ENCODE peak calls at places on chromosomes 13 and 19, in four cellular contexts. O is Peyer's patch, U is breast epithelium, D is uterus. S is an unnamed sample.

GRCh38 chr13:93765056-93765455 is 538.4 kb downstream of the GPC6 start:
- DNase-seq in U (no peak), D (no peak), O (no peak), S (no peak)

GRCh38 chr13:94972262-94972661 is 259.9 kb upstream of the SOX21 start:
- DNase-seq in O (no peak), U (no peak), D (no peak), S (no peak)

GRCh38 chr19:2050349-2050990 is 574 bp downstream of the MKNK2 start:
- DNase-seq in O (no peak), U (no peak), D (no peak), S (no peak)

GRCh38 chr13:111202745-111203144 is 87.6 kb downstream of the ARHGEF7 start:
- DNase-seq in D (no peak), U (no peak), O (no peak), S (peak)

GRCh38 chr19:46648070-46648960 is 12.3 kb upstream of the GNG8 start:
- DNase-seq in D (no peak), O (no peak), U (no peak), S (no peak)

GRCh38 chr19:46872967-46873366 is 12.2 kb downstream of the ARHGAP35 start:
- DNase-seq in O (peak), U (no peak), D (no peak), S (no peak)

GRCh38 chr13:111283991-111284390 is 36.5 kb upstream of the TEX29 start:
- DNase-seq in D (no peak), U (no peak), O (no peak), S (no peak)

GRCh38 chr13:43229506-43229905 is 206.1 kb downstream of the DNAJC15 start:
- DNase-seq in O (no peak), D (no peak), U (no peak), S (no peak)

GRCh38 chr13:30971575-30971974 is 39.1 kb downstream of the TEX26 start:
- DNase-seq in O (no peak), U (no peak), D (no peak), S (no peak)

GRCh38 chr13:101346161-101346560 is 70.1 kb downstream of the NALCN start:
- DNase-seq in D (no peak), O (no peak), U (no peak), S (no peak)

GRCh38 chr13:20294497-20294896 is 62.4 kb upstream of the GJB6 start:
- DNase-seq in U (no peak), D (no peak), O (no peak), S (no peak)

GRCh38 chr19:43562211-43562697 is 13.1 kb downstream of the XRCC1 start:
- DNase-seq in D (no peak), O (no peak), U (no peak), S (no peak)

GRCh38 chr19:17996826-17997316 is 11.1 kb upstream of the ARRDC2 start:
- DNase-seq in O (peak), U (peak), D (peak), S (peak)

GRCh38 chr13:24670927-24671326 is 9.3 kb upstream of the ATP12A start:
- DNase-seq in O (peak), U (no peak), D (no peak), S (no peak)

GRCh38 chr13:114161644-114162532 is 17.2 kb upstream of the CFAP97D2 start:
- DNase-seq in D (peak), O (peak), U (peak), S (no peak)

GRCh38 chr13:26255717-26256277 is 1.9 kb downstream of the CDK8 start:
- DNase-seq in U (no peak), O (no peak), D (no peak), S (no peak)

GRCh38 chr13:99086869-99087129 is 108.9 kb upstream of the DOCK9 start:
- DNase-seq in U (no peak), D (no peak), O (no peak), S (peak)

GRCh38 chr19:19873381-19873780 is 7.7 kb downstream of the ZNF253 start:
- DNase-seq in O (no peak), U (no peak), D (no peak), S (no peak)

GRCh38 chr19:56111601-56112312 is 9.3 kb downstream of the ZNF787 start:
- DNase-seq in O (peak), D (no peak), U (no peak), S (no peak)

GRCh38 chr13:24274452-24274971 is 34.9 kb upstream of the C1QTNF9 start:
- DNase-seq in O (peak), D (no peak), U (no peak), S (no peak)

DNA sequence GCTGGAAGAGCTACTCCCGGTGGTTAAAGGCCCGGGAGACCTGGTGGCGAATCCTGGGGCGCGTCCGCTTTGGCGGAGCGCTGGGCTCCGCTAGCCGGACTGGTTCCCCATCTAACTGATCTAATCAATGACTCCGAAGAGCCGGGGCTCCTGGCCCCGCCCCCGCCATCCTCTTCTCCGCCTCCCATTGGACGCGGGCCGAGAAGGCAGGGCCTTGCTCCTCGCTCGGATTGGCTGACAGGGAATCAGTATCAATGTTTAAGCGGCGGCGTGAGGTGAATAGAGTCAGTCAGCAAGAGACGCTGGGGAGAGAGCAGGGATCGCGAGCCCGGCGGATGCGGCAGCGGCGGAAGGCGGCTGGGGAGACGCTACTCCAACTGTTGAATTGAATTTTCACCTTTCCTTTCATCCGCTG is 1.7 kb upstream of the PCDH17 start:
- DNase-seq in U (no peak), O (peak), D (peak), S (no peak)
- TF ChIP-seq POLR2A in U (no peak), O (no peak), D (peak), S (no peak)

DNA sequence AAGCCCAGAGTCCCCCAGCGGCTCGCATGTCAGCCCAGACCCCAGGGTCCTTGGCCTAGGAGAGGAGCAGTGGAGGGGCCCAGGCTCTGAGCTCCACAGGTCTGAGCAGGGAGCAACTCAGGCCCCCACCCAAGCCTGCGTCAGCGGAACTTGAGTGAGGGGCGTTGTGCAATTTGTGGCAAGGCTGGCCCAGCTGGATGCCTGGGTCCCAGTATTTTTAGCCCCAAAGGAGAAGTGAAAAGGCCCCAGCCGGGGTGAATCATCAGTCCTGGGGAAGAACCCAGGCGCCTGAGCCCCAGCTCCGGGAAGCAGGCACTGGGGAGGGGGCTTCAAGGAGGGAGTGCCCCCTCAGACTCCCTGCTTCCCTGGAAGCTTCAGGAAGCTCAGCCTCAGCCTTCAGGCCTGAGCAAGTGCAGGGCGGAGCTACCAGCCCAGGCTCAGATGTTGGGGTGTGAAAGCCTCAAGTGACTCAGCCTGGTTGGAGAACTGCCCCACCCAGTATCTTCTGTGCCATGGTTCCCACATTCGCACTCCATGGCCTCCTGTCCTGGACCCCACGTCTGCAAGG is 7.2 kb downstream of the MED29 start:
- DNase-seq in O (peak), U (no peak), D (peak), S (peak)
- TF ChIP-seq POLR2A in O (peak), U (no peak), D (no peak), S (no peak)

GRCh38 chr19:51473009-51473707 is 5.2 kb upstream of the CEACAM18 start:
- DNase-seq in D (peak), O (peak), U (peak), S (peak)

GRCh38 chr19:51472607-51473006 is 5.7 kb upstream of the CEACAM18 start:
- DNase-seq in U (no peak), D (no peak), O (peak), S (no peak)

GRCh38 chr19:51478381-51479285 is at the start of gene CEACAM18:
- DNase-seq in O (peak), D (no peak), U (no peak), S (no peak)

GRCh38 chr19:51477343-51477742 is 996 bp upstream of the CEACAM18 start:
- DNase-seq in O (no peak), U (no peak), D (no peak), S (no peak)

GRCh38 chr19:51476164-51476563 is 2.2 kb upstream of the CEACAM18 start:
- DNase-seq in D (no peak), U (no peak), O (no peak), S (no peak)
- TF ChIP-seq POLR2A in D (no peak), U (no peak), O (no peak), S (no peak)

DNA sequence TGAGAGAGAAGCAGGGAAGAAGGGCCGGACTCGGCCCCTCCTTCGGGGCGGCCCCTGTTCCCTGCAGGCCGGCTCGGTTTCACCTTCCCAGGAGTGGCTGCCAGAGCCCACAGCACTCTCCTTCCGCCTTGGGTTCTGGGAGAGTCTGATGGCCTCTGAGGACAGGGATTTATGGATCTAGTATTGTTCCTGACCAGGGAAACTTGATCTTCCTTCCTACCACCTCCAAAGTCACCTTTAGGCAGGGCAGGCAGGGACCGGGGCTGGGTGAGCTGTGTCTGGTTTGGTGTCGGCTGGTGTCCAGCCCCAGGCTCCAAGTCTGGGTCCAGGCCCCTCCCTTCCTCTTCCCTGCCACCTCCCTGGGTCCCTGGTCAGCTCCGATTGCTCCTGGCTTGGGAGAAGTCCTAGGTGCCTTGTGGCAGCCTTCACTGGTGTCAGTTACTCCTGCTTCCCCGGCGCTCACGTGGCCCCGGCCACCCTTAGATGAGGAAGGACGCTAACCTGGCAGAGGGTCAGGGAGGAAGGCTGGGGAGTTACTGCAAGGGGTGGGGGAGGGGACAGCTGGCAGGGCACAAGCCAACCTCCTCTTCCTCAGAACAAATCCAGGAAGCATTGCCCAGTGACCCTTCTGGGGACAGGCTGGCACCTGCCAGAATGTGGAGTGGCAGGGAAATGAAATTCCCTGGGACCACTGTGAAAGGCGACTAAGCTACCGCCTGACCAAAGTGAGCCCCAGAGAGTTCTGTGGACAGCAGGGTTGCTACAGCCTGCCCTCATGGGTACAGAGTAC is 18.8 kb downstream of the RFX1 start:
- DNase-seq in U (no peak), O (no peak), D (no peak), S (no peak)
- TF ChIP-seq POLR2A in U (no peak), O (no peak), D (no peak), S (no peak)

DNA sequence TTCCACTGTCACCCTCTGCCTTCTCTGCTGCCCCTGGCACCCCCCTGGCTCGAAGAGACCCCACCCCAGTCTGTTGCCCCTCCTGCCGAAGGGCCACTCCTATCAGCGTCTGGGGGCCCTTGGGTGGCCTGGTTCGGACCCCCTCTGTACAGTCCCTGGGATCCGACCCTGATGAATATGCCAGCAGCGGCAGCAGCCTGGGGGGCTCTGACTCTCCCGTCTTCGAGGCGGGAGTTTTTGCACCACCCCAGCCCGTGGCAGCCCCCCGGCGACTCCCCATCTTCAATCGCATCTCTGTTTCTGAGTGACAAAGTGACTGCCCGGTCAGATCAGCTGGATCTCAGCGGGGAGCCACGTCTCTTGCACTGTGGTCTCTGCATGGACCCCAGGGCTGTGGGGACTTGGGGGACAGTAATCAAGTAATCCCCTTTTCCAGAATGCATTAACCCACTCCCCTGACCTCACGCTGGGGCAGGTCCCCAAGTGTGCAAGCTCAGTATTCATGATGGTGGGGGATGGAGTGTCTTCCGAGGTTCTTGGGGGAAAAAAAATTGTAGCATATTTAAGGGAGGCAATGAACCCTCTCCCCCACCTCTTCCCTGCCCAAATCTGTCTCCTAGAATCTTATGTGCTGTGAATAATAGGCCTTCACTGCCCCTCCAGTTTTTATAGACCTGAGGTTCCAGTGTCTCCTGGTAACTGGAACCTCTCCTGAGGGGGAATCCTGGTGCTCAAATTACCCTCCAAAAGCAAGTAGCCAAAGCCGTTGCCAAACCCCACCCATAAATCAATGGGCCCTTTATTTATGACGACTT is 2.0 kb downstream of the ZFP36 start:
- DNase-seq in D (peak), O (no peak), U (peak), S (no peak)
- TF ChIP-seq POLR2A in D (peak), O (no peak), U (peak), S (no peak)

GRCh38 chr19:41958367-41959055 is 610 bp downstream of the RABAC1 start:
- DNase-seq in U (peak), D (peak), O (peak), S (peak)
- TF ChIP-seq POLR2A in U (peak), D (no peak), O (peak), S (peak)

DNA sequence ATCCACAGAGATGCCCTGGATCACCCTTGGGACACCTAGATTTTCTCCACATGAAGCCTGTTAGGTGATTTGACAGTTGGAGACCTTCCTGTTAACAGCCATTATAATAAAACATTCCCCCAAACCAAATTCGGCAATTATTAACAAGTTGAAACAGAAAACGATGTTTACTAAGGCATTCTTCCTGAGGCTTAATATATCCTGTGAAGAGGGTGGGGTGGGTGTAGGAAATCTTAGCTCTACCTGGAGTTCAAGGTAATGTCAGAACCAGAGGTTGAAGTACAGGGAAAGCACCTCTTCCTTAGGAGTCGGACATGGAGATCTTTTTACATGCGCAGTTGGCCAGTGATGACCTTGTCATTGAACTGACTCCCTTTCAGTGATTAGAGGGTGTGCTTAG is 143.0 kb downstream of the FGF9 start:
- DNase-seq in D (no peak), O (no peak), U (no peak), S (no peak)
- TF ChIP-seq POLR2A in D (no peak), O (no peak), U (no peak), S (no peak)

GRCh38 chr19:50016225-50016807 is 8.9 kb downstream of the VRK3 start:
- DNase-seq in O (no peak), U (no peak), D (no peak), S (no peak)
- TF ChIP-seq POLR2A in O (no peak), U (no peak), D (no peak), S (no peak)

DNA sequence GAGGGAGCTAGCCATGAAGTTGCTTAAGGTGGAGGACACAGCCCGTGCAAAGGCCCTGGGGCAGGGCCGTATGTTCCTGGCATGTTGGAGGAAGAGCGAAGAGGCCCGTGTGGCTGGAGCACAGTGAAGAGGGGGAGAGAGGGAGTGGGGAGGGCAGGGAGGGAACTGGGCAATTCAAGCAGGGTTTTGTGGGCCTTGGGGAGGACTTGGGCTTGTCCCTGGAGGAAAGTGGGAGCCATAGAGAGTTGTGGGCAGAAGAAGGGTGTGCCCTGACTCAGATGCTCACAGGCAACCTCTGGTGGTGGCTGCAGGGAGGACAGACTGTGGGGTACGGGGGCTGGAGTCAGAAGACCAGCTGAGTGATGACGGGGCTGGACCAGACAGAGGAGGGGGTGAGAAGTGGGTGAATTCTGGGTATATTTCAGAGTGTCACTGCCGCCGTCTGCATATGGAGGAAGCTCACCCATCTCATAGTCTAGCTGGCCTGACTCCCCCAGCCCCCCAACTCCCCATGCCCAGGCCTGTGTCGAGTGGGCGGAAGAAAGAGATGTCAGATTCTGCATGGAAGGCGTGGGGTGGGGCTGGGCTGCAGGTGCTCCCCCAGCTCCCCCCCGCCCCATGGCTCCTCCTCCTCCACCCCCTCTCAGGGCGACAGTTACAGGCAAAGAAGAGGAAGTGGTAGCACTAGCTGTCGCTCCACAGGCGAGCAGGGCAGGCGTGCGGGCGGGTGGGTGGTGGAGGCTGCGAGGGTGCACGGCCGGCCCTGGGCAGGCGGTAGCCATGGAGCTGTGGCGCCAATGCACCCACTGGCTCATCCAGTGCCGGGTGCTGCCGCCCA is at the start of gene VAV1:
- DNase-seq in O (peak), U (no peak), D (no peak), S (no peak)
- TF ChIP-seq POLR2A in O (peak), U (no peak), D (no peak), S (no peak)

DNA sequence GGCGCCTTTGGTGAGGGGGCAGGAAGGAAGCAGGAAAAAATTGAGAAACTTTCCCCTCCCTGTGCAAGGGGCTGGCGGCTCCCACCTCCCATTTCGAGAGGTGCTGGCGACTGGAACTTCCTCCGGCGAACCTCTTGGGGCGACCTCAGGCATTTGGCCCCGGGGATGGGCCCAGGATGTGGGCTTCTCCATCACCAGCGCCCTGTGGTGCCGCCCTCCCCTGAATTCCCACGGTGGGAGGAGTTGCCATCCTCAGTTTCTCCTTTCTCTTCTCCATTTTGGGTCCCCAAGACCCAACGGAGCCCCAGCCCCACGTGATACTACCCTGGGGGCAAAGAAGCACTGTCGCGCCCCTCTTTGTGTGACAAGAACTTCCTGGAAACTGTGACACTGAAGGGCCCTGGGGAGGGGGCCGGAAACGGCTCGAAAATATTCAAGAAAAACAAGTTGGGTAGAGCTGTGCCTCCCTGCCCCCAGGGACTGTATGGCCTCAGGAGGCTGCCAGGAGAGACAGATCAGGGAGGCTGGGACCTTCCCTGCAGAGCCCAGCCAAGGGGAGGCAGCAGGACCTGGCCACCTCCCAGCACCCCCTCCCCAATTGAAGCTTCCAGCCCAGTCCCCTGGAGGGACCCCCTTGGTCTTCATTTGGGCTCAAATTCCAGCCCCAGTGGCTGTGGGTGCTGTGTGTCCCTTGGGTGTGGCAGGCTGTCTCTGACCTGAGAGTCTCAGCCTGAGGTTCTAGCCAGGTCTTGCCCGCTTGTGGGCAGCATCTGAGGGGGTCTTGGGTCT is 16.2 kb upstream of the AP1M2 start:
- DNase-seq in O (peak), U (peak), D (peak), S (no peak)
- TF ChIP-seq POLR2A in O (peak), U (no peak), D (no peak), S (no peak)

S was measured in H54.